ENCODE peak calls at places on chromosome 9, in four cellular contexts. G is K562, V is HepG2, I is GM12878. H is an unnamed sample.

GRCh38 chr9:792331-793260 is 48.9 kb upstream of the DMRT1 start:
- DNase-seq in V (peak; percentile 76), I (no peak), G (no peak), H (no peak)

GRCh38 chr9:115766495-115766894 is 387.1 kb upstream of the PAPPA start:
- DNase-seq in V (no peak), G (no peak), I (no peak), H (no peak)

GRCh38 chr9:93902780-93903655 is 52.1 kb downstream of the BARX1 start:
- DNase-seq in I (no peak), G (no peak), V (no peak), H (peak; percentile 6)

GRCh38 chr9:82170079-82170662 is 181.6 kb downstream of the SPATA31D1 start:
- DNase-seq in V (no peak), G (no peak), I (no peak), H (no peak)

GRCh38 chr9:129823163-129823933 is 588 bp downstream of the TOR1A start:
- DNase-seq in V (no peak), G (peak; percentile 53), I (no peak), H (peak; percentile 19)

GRCh38 chr9:71937070-71937625 is 25.7 kb downstream of the C9orf85 start:
- DNase-seq in I (no peak), G (no peak), V (no peak), H (no peak)

GRCh38 chr9:76926324-76926731 is 20.4 kb upstream of the PRUNE2 start:
- DNase-seq in G (no peak), I (no peak), V (no peak), H (no peak)

GRCh38 chr9:134634667-134635230 is 6.9 kb upstream of the COL5A1 start:
- DNase-seq in V (no peak), G (no peak), I (no peak), H (peak; percentile 3)

GRCh38 chr9:129266536-129266935 is 88.5 kb upstream of the IER5L start:
- DNase-seq in I (no peak), V (no peak), G (no peak), H (no peak)

GRCh38 chr9:68741751-68742730 is 37.0 kb downstream of the PIP5K1B start:
- DNase-seq in I (no peak), G (no peak), V (no peak), H (no peak)

GRCh38 chr9:120071760-120072159 is 508.2 kb downstream of the CDK5RAP2 start:
- DNase-seq in I (no peak), G (no peak), V (no peak), H (no peak)

GRCh38 chr9:107569171-107569570 is 79.6 kb upstream of the KLF4 start:
- DNase-seq in V (no peak), G (no peak), I (no peak), H (no peak)

GRCh38 chr9:129944501-129945116 is 98.4 kb downstream of the FNBP1 start:
- DNase-seq in V (no peak), I (no peak), G (no peak), H (no peak)

GRCh38 chr9:27340876-27341540 is 44.1 kb upstream of the EQTN start:
- DNase-seq in V (no peak), G (no peak), I (no peak), H (no peak)

GRCh38 chr9:125431741-125432271 is 170.2 kb downstream of the GAPVD1 start:
- DNase-seq in I (no peak), G (no peak), V (no peak), H (peak; percentile 31)

GRCh38 chr9:74742792-74743389 is 144.8 kb downstream of the TRPM6 start:
- DNase-seq in V (peak; percentile 2), G (peak; percentile 23), I (no peak), H (peak; percentile 43)

GRCh38 chr9:70805953-70806352 is 315.5 kb downstream of the TRPM3 start:
- DNase-seq in I (no peak), G (no peak), V (no peak), H (no peak)

GRCh38 chr9:130150779-130151381 is 21.3 kb upstream of the NCS1 start:
- DNase-seq in I (no peak), G (peak; percentile 64), V (no peak), H (no peak)

GRCh38 chr9:92711844-92712243 is 41.9 kb upstream of the IPPK start:
- DNase-seq in V (no peak), G (no peak), I (no peak), H (no peak)

GRCh38 chr9:108083796-108084352 is 594.3 kb upstream of the KLF4 start:
- DNase-seq in G (no peak), V (no peak), I (no peak), H (no peak)

GRCh38 chr9:75414367-75415160 is 326.2 kb downstream of the OSTF1 start:
- DNase-seq in G (no peak), I (no peak), V (no peak), H (no peak)

GRCh38 chr9:6302417-6302816 is 25.8 kb upstream of the TPD52L3 start:
- DNase-seq in V (no peak), I (no peak), G (no peak), H (no peak)

GRCh38 chr9:81824802-81825770 is 103.1 kb upstream of the SPATA31D4 start:
- DNase-seq in V (no peak), G (no peak), I (no peak), H (no peak)

GRCh38 chr9:110357510-110357909 is 19.8 kb upstream of the TXNDC8 start:
- DNase-seq in G (peak; percentile 6), I (no peak), V (no peak), H (no peak)

GRCh38 chr9:127509955-127510299 is 58.6 kb downstream of the LRSAM1 start:
- DNase-seq in V (no peak), I (no peak), G (no peak), H (no peak)

DNA sequence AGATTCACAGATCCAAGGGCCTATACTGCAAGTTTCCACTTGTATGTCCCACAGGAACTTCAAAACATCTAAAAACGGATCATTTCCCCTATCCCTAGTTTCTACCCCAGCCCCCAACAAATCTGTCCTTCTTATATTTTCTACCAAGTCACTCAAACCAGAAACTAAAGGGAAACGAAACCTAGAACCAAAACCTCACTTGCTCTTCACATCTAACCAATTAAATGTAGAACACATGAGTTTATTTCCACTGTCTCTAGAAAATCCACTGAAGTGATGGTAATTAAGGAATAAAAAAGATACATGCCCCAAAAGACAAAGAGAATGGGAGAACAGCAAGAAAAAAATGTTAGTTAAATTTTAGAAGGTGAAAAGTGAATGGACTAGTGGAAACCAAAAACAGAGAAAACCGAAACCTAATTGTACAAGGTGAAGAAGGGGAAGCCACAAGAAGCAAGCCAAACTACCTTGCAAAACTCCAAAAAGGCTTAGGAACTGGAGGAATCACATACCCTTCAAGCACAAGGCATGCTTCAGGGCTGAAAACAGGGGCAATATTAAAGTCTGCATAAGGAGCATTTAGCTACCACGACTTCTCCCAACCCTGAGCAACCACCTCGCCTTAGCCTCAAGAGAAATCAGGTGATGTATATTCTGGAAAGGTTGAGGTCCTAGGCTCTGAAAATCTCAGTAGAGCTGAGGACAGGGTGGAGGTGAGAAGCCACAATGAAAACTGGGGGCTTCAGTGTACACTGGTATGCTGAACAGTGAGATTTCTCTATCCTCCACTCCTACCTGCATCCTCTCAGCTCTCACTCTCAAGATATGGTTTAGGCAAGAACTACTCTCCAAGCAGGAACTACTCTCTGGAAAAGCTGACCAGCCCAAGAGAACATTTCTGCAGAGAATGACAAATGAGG is 11.1 kb downstream of the SMU1 start:
- DNase-seq in V (no peak), G (no peak), I (peak; percentile 60), H (no peak)
- TF ChIP-seq CREB1 in V (no peak), G (no peak), I (no peak), H (no peak)

GRCh38 chr9:114738581-114739316 is 56.8 kb upstream of the TEX48 start:
- DNase-seq in V (peak; percentile 46), I (peak; percentile 24), G (peak; percentile 71), H (peak; percentile 67)
- TF ChIP-seq CREM in V (no peak), I (no peak), G (no peak), H (no peak)

DNA sequence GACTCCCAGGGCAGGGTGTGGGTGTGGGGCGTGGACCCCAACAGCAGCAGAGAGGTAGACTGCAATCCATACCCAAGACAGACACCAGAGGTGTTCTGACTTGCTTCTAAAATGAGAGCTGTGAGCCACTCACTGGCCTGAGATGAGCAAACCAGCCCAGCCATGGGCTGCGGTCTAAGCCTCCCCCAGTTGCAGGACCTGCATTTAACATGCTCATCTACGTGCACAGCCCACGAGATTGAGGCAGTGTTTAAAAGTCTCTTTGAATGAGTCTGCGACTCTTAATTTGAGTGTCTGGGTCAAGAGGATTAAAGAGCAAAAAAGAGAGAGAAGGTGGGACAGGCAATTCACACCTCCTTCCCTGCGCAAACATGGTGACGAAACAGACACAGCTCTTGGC is 5.9 kb downstream of the SURF4 start:
- DNase-seq in I (no peak), G (no peak), V (no peak), H (no peak)
- TF ChIP-seq CREB1 in I (no peak), G (no peak), V (no peak), H (no peak)

DNA sequence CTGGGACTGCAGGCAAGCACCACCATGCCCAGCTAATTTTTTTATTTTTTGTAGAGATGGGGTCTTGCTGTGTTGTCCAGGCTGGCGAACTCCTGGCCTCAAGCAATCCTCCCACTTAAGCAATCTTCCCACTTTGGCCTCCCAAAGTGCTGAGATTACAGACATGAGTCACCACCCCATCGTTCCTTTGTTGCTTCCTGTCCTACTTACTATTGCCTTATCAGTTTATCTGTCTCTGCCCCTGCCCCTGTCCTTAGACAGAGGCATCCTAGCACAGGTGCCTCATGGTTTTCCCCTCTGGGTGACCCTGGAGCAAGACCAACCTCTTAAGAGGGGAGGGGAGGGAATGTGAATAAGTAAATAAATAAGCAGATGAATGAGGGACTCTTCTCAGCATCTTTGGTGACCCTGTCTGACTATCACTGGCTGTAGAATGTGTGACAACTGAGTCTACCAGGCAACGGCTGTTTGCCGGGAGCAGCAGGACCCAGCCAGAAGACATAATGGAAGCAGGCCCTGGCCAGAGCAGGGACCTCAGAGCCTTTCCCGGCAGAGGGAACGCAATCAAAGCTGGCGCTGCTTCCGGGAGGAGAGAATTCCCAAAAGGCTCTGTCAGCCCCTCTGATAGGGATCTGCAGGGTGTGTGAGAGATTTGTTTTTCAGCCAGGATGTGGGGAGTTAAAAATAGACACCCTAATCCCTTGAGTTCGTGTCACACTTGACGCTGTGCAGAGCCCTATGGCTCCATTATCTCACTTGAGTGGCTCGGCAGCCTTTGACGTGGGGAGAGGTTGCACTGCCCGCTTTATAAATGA is 43.8 kb upstream of the DAB2IP start:
- DNase-seq in G (no peak), I (no peak), V (peak; percentile 65), H (no peak)
- TF ChIP-seq CREM in G (no peak), I (no peak), V (no peak), H (no peak)

DNA sequence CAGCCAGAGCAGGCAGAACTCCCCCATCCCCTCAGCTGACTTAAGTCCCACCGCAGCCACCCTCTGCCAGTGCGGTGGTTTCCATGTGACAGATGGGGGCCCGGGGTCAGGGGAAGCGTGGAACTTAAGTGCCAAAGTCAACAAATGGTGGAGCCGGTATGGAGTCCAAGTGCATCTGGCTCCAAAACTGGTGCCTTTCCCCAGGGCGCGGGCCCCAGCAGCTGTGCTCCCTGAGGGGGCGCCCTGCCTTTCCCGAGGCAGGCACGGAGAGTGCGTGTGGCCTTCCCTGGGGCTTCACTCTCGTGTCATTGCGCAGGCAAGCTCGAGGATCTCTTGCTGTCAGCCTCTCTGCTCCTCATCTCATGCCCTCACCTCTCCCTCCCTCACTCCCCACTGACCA is 33.8 kb downstream of the SLC46A2 start:
- DNase-seq in I (no peak), V (no peak), G (no peak), H (no peak)
- TF ChIP-seq CREB1 in I (no peak), V (no peak), G (no peak), H (no peak)

GRCh38 chr9:95954940-95955339 is 79.4 kb downstream of the ERCC6L2 start:
- DNase-seq in I (no peak), V (no peak), G (no peak), H (no peak)
- TF ChIP-seq CREM in I (no peak), V (no peak), G (no peak), H (no peak)

H was measured in WTC11.